ENCODE peak calls at places on chromosome 2, in seven cellular contexts. One of them, this sample, is unnamed.

GRCh38 chr2:38556007-38556801 is 46.5 kb downstream of the HNRNPLL start:
- DNase-seq in right lobe of liver: no peak
- DNase-seq in fibroblast of lung: no peak
- DNase-seq in epithelial cell of esophagus: no peak
- DNase-seq in DND-41: no peak
- DNase-seq in cardiac fibroblast: no peak
- DNase-seq in A549: no peak
- DNase-seq in this sample: no peak

GRCh38 chr2:148273158-148273691 is 252.3 kb downstream of the MBD5 start:
- DNase-seq in right lobe of liver: no peak
- DNase-seq in DND-41: no peak
- DNase-seq in fibroblast of lung: peak; percentile 50
- DNase-seq in cardiac fibroblast: no peak
- DNase-seq in epithelial cell of esophagus: no peak
- DNase-seq in A549: no peak
- DNase-seq in this sample: no peak

GRCh38 chr2:236785611-236786057 is 216.0 kb downstream of the ACKR3 start:
- DNase-seq in right lobe of liver: no peak
- DNase-seq in fibroblast of lung: peak; percentile 50
- DNase-seq in cardiac fibroblast: peak; percentile 71
- DNase-seq in epithelial cell of esophagus: peak; percentile 49
- DNase-seq in A549: no peak
- DNase-seq in DND-41: no peak
- DNase-seq in this sample: no peak

GRCh38 chr2:37590119-37590571 is 81.3 kb downstream of the CDC42EP3 start:
- DNase-seq in DND-41: no peak
- DNase-seq in cardiac fibroblast: peak; percentile 92
- DNase-seq in right lobe of liver: no peak
- DNase-seq in A549: no peak
- DNase-seq in fibroblast of lung: peak; percentile 88
- DNase-seq in epithelial cell of esophagus: no peak
- DNase-seq in this sample: no peak

GRCh38 chr2:16713011-16713423 is 47.4 kb upstream of the CYRIA start:
- DNase-seq in A549: no peak
- DNase-seq in fibroblast of lung: no peak
- DNase-seq in epithelial cell of esophagus: no peak
- DNase-seq in cardiac fibroblast: no peak
- DNase-seq in right lobe of liver: no peak
- DNase-seq in DND-41: no peak
- DNase-seq in this sample: no peak

GRCh38 chr2:66445076-66445724 is 10.3 kb downstream of the MEIS1 start:
- DNase-seq in A549: no peak
- DNase-seq in fibroblast of lung: peak; percentile 68
- DNase-seq in DND-41: no peak
- DNase-seq in right lobe of liver: peak; percentile 52
- DNase-seq in cardiac fibroblast: no peak
- DNase-seq in epithelial cell of esophagus: peak; percentile 47
- DNase-seq in this sample: no peak

GRCh38 chr2:238144262-238144661 is 5.8 kb downstream of the KLHL30 start:
- DNase-seq in A549: no peak
- DNase-seq in right lobe of liver: no peak
- DNase-seq in epithelial cell of esophagus: no peak
- DNase-seq in fibroblast of lung: no peak
- DNase-seq in DND-41: no peak
- DNase-seq in cardiac fibroblast: no peak
- DNase-seq in this sample: no peak

GRCh38 chr2:162839419-162839818 is 852 bp upstream of the KCNH7 start:
- DNase-seq in cardiac fibroblast: no peak
- DNase-seq in epithelial cell of esophagus: no peak
- DNase-seq in DND-41: no peak
- DNase-seq in right lobe of liver: no peak
- DNase-seq in fibroblast of lung: no peak
- DNase-seq in A549: no peak
- DNase-seq in this sample: no peak

GRCh38 chr2:240972636-240973521 is 25.5 kb upstream of the SNED1 start:
- DNase-seq in epithelial cell of esophagus: no peak
- DNase-seq in DND-41: no peak
- DNase-seq in right lobe of liver: peak; percentile 54
- DNase-seq in fibroblast of lung: peak; percentile 33
- DNase-seq in A549: no peak
- DNase-seq in cardiac fibroblast: peak; percentile 34
- DNase-seq in this sample: no peak

GRCh38 chr2:235836416-235837042 is 331.7 kb downstream of the GBX2 start:
- DNase-seq in A549: no peak
- DNase-seq in cardiac fibroblast: no peak
- DNase-seq in epithelial cell of esophagus: peak; percentile 59
- DNase-seq in DND-41: no peak
- DNase-seq in right lobe of liver: no peak
- DNase-seq in fibroblast of lung: no peak
- DNase-seq in this sample: no peak

GRCh38 chr2:156326488-156326887 is 6.0 kb downstream of the NR4A2 start:
- DNase-seq in epithelial cell of esophagus: no peak
- DNase-seq in fibroblast of lung: no peak
- DNase-seq in right lobe of liver: no peak
- DNase-seq in DND-41: no peak
- DNase-seq in cardiac fibroblast: no peak
- DNase-seq in A549: no peak
- DNase-seq in this sample: no peak

GRCh38 chr2:231199219-231199618 is 788 bp downstream of the ARMC9 start:
- DNase-seq in epithelial cell of esophagus: peak; percentile 59
- DNase-seq in DND-41: no peak
- DNase-seq in fibroblast of lung: peak; percentile 73
- DNase-seq in cardiac fibroblast: peak; percentile 39
- DNase-seq in right lobe of liver: no peak
- DNase-seq in A549: no peak
- DNase-seq in this sample: no peak

GRCh38 chr2:50674876-50675275 is 357.1 kb downstream of the NRXN1 start:
- DNase-seq in epithelial cell of esophagus: no peak
- DNase-seq in cardiac fibroblast: no peak
- DNase-seq in A549: no peak
- DNase-seq in right lobe of liver: no peak
- DNase-seq in fibroblast of lung: no peak
- DNase-seq in DND-41: no peak
- DNase-seq in this sample: no peak

GRCh38 chr2:20755132-20755800 is 67.6 kb downstream of the LDAH start:
- DNase-seq in right lobe of liver: no peak
- DNase-seq in A549: no peak
- DNase-seq in epithelial cell of esophagus: no peak
- DNase-seq in cardiac fibroblast: peak; percentile 5
- DNase-seq in DND-41: no peak
- DNase-seq in fibroblast of lung: no peak
- DNase-seq in this sample: no peak

GRCh38 chr2:241953324-241953851 is 83.9 kb downstream of the RTP5 start:
- DNase-seq in epithelial cell of esophagus: no peak
- DNase-seq in DND-41: no peak
- DNase-seq in right lobe of liver: no peak
- DNase-seq in fibroblast of lung: no peak
- DNase-seq in cardiac fibroblast: no peak
- DNase-seq in A549: no peak
- DNase-seq in this sample: no peak

GRCh38 chr2:20052872-20053281 is 1.4 kb upstream of the LAPTM4A start:
- DNase-seq in epithelial cell of esophagus: peak; percentile 89
- DNase-seq in A549: peak; percentile 81
- DNase-seq in fibroblast of lung: peak; percentile 85
- DNase-seq in right lobe of liver: no peak
- DNase-seq in cardiac fibroblast: peak; percentile 92
- DNase-seq in DND-41: no peak
- DNase-seq in this sample: peak; percentile 91

GRCh38 chr2:50808694-50809093 is 223.2 kb downstream of the NRXN1 start:
- DNase-seq in fibroblast of lung: no peak
- DNase-seq in cardiac fibroblast: no peak
- DNase-seq in right lobe of liver: no peak
- DNase-seq in A549: no peak
- DNase-seq in epithelial cell of esophagus: no peak
- DNase-seq in DND-41: no peak
- DNase-seq in this sample: no peak

GRCh38 chr2:26011990-26012856 is 21.7 kb upstream of the RAB10 start:
- DNase-seq in epithelial cell of esophagus: peak; percentile 82
- DNase-seq in right lobe of liver: peak; percentile 77
- DNase-seq in cardiac fibroblast: peak; percentile 48
- DNase-seq in DND-41: no peak
- DNase-seq in A549: peak; percentile 94
- DNase-seq in fibroblast of lung: peak; percentile 69
- DNase-seq in this sample: no peak

GRCh38 chr2:192236136-192236535 is 41.4 kb upstream of the TMEFF2 start:
- DNase-seq in right lobe of liver: no peak
- DNase-seq in A549: no peak
- DNase-seq in DND-41: no peak
- DNase-seq in fibroblast of lung: peak; percentile 82
- DNase-seq in epithelial cell of esophagus: no peak
- DNase-seq in cardiac fibroblast: peak; percentile 46
- DNase-seq in this sample: no peak

DNA sequence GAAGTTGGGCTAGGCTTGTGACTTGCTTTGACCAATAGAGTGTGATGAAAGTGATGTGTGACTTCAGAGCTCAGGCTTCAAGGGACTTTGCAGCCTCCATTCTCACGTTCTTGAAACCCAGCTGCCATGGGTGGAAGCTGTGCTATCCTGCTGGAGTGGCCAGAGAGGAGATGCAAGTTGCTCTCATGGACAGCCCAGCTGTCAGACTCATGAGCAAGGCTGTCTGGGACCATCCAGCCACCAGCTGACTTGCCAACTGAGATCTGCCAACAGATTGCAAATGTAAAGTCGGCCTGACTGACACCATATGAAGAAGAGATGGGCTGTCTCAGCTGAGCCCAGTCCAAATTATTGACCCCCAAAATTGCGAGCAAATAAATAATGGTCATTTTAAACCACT is 226.4 kb upstream of the CXCR4 start:
- DNase-seq in fibroblast of lung: no peak
- DNase-seq in A549: no peak
- DNase-seq in DND-41: no peak
- DNase-seq in cardiac fibroblast: no peak
- DNase-seq in right lobe of liver: no peak
- DNase-seq in epithelial cell of esophagus: no peak
- DNase-seq in this sample: no peak
- TF ChIP-seq CTCF in fibroblast of lung: no peak
- TF ChIP-seq CTCF in A549: no peak
- TF ChIP-seq CTCF in DND-41: no peak
- TF ChIP-seq CTCF in cardiac fibroblast: no peak
- TF ChIP-seq CTCF in right lobe of liver: no peak
- TF ChIP-seq CTCF in epithelial cell of esophagus: no peak
- TF ChIP-seq CTCF in this sample: no peak

DNA sequence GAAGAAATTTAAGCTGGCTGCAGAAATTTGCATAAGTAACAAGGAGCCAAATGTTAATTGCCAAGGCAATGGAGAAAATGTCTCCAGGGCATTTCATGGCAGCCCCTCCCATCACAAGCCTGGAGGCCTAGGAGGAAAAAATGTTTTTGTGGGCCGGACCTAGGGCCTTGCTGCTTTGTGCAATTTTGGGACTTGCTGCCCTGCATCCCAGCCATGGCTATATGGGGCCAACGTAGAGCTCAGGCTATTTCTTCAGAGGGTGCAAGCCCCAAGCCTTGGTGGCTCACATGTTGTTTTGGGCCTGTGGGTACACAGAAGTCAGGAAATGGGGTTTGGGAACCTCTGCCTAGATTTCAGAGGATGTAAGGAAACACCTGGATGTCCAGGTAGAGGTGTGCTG is 57.7 kb downstream of the MOB4 start:
- DNase-seq in right lobe of liver: no peak
- DNase-seq in DND-41: no peak
- DNase-seq in epithelial cell of esophagus: no peak
- DNase-seq in A549: no peak
- DNase-seq in fibroblast of lung: no peak
- DNase-seq in cardiac fibroblast: no peak
- DNase-seq in this sample: no peak
- H3K4me3 ChIP-seq in right lobe of liver: no peak overlapping the region
- H3K4me3 ChIP-seq in DND-41: no peak overlapping the region
- H3K4me3 ChIP-seq in epithelial cell of esophagus: no peak overlapping the region
- H3K4me3 ChIP-seq in A549: no peak overlapping the region
- H3K4me3 ChIP-seq in fibroblast of lung: no peak overlapping the region
- H3K4me3 ChIP-seq in cardiac fibroblast: no peak overlapping the region
- H3K4me3 ChIP-seq in this sample: no peak overlapping the region

GRCh38 chr2:124798551-124798950 is 773.5 kb downstream of the CNTNAP5 start:
- DNase-seq in DND-41: no peak
- DNase-seq in A549: no peak
- DNase-seq in cardiac fibroblast: peak; percentile 49
- DNase-seq in epithelial cell of esophagus: no peak
- DNase-seq in right lobe of liver: no peak
- DNase-seq in fibroblast of lung: peak; percentile 10
- DNase-seq in this sample: no peak

GRCh38 chr2:124805060-124805459 is 780.0 kb downstream of the CNTNAP5 start:
- DNase-seq in fibroblast of lung: no peak
- DNase-seq in right lobe of liver: no peak
- DNase-seq in DND-41: no peak
- DNase-seq in cardiac fibroblast: no peak
- DNase-seq in epithelial cell of esophagus: no peak
- DNase-seq in A549: no peak
- DNase-seq in this sample: no peak

GRCh38 chr2:124810132-124810531 is 785.0 kb downstream of the CNTNAP5 start:
- DNase-seq in right lobe of liver: no peak
- DNase-seq in cardiac fibroblast: peak; percentile 3
- DNase-seq in epithelial cell of esophagus: peak; percentile 1
- DNase-seq in DND-41: no peak
- DNase-seq in fibroblast of lung: no peak
- DNase-seq in A549: no peak
- DNase-seq in this sample: no peak

DNA sequence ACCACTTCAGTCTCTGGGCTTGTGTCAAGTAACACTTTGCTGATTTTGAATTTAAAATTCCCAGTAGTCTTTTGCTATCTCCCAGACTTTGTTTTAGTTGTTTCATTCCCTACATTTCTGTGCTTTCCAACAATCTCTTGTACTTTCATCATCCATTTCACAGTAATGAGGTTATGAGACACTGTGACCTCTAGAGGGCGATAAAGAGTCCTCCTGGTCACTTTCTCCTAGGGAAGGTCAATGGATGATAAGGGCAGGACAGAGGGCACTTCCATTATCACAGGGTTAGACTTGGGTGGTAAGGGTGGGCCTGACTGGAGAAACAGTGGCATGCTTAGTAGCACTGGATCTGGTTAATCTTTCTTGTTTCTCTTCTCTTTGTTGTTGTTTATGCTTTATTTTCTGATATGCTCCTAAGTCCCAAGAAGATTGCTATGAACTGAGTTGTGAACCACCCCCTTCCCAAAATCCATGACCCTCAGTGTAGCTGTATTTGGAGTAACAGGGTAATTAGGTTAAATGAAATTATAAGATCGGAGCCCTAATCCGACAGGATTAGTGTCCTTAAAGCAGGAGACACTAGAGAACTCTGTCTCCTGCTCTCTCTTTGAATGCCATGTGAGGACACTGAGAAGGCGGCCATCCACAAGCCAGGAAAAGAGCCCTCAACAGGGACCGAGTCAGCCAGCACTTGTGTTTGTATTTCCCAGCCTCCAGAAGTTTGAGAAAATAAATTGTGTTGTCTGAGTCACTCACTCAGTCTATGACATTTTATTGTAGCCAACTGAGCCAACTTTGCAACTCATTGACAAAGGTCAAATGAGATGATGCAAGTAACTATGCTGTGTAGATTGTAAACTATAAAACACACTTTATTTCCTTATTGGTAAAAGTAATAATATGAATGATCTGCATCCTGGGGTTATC is 779.2 kb downstream of the CNTNAP5 start:
- DNase-seq in DND-41: no peak
- DNase-seq in epithelial cell of esophagus: peak; percentile 24
- DNase-seq in right lobe of liver: no peak
- DNase-seq in fibroblast of lung: peak; percentile 4
- DNase-seq in A549: peak; percentile 6
- DNase-seq in cardiac fibroblast: peak; percentile 53
- DNase-seq in this sample: no peak
- TF ChIP-seq CTCF in DND-41: peak; percentile 70
- TF ChIP-seq CTCF in epithelial cell of esophagus: peak; percentile 47
- TF ChIP-seq CTCF in right lobe of liver: peak; percentile 71
- TF ChIP-seq CTCF in fibroblast of lung: peak; percentile 26
- TF ChIP-seq CTCF in A549: peak; percentile 11
- TF ChIP-seq CTCF in cardiac fibroblast: peak; percentile 51
- TF ChIP-seq CTCF in this sample: peak; percentile 44

GRCh38 chr2:135685361-135685760 is 56.3 kb upstream of the UBXN4 start:
- DNase-seq in A549: no peak
- DNase-seq in DND-41: no peak
- DNase-seq in fibroblast of lung: peak; percentile 36
- DNase-seq in cardiac fibroblast: peak; percentile 28
- DNase-seq in epithelial cell of esophagus: peak; percentile 34
- DNase-seq in right lobe of liver: no peak
- DNase-seq in this sample: no peak
- H3K4me3 ChIP-seq in A549: no peak overlapping the region
- H3K4me3 ChIP-seq in DND-41: no peak overlapping the region
- H3K4me3 ChIP-seq in fibroblast of lung: no peak overlapping the region
- H3K4me3 ChIP-seq in cardiac fibroblast: no peak overlapping the region
- H3K4me3 ChIP-seq in epithelial cell of esophagus: no peak overlapping the region
- H3K4me3 ChIP-seq in right lobe of liver: no peak overlapping the region
- H3K4me3 ChIP-seq in this sample: no peak overlapping the region

This sample was measured in mucosa of descending colon.